ENCODE peak calls at places on chromosomes 3 and 15, in seven cellular contexts. One of them, this sample, is unnamed.

GRCh38 chr3:109930592-109930991 is 593.2 kb upstream of the DPPA4 start:
- DNase-seq in natural killer cell: no peak
- DNase-seq in body of pancreas: no peak
- DNase-seq in uterus: no peak
- DNase-seq in nucleus accumbens: no peak
- DNase-seq in lower lobe of right lung: no peak
- DNase-seq in T-helper 9 cell: no peak
- DNase-seq in this sample: no peak

GRCh38 chr3:78427303-78427702 is 1340.5 kb downstream of the ROBO1 start:
- DNase-seq in body of pancreas: no peak
- DNase-seq in T-helper 9 cell: no peak
- DNase-seq in lower lobe of right lung: no peak
- DNase-seq in natural killer cell: no peak
- DNase-seq in uterus: no peak
- DNase-seq in nucleus accumbens: no peak
- DNase-seq in this sample: no peak

GRCh38 chr3:109171479-109171878 is 35.0 kb downstream of the C3orf85 start:
- DNase-seq in lower lobe of right lung: no peak
- DNase-seq in uterus: no peak
- DNase-seq in T-helper 9 cell: no peak
- DNase-seq in natural killer cell: no peak
- DNase-seq in body of pancreas: no peak
- DNase-seq in nucleus accumbens: no peak
- DNase-seq in this sample: no peak

GRCh38 chr15:68843425-68844311 is 23.0 kb upstream of the ANP32A start:
- DNase-seq in lower lobe of right lung: peak; percentile 52
- DNase-seq in body of pancreas: peak; percentile 39
- DNase-seq in T-helper 9 cell: peak; percentile 13
- DNase-seq in natural killer cell: peak; percentile 33
- DNase-seq in nucleus accumbens: no peak
- DNase-seq in uterus: no peak
- DNase-seq in this sample: no peak

GRCh38 chr15:38996111-38996541 is 431.5 kb upstream of the RASGRP1 start:
- DNase-seq in body of pancreas: no peak
- DNase-seq in lower lobe of right lung: no peak
- DNase-seq in T-helper 9 cell: no peak
- DNase-seq in natural killer cell: no peak
- DNase-seq in nucleus accumbens: no peak
- DNase-seq in uterus: no peak
- DNase-seq in this sample: no peak

GRCh38 chr3:45760878-45761711 is 35.2 kb downstream of the SLC6A20 start:
- DNase-seq in T-helper 9 cell: peak; percentile 18
- DNase-seq in uterus: peak; percentile 58
- DNase-seq in lower lobe of right lung: no peak
- DNase-seq in natural killer cell: peak; percentile 33
- DNase-seq in body of pancreas: peak; percentile 62
- DNase-seq in nucleus accumbens: no peak
- DNase-seq in this sample: peak; percentile 72

GRCh38 chr3:188083011-188083410 is 70.9 kb upstream of the LPP start:
- DNase-seq in body of pancreas: no peak
- DNase-seq in natural killer cell: no peak
- DNase-seq in lower lobe of right lung: no peak
- DNase-seq in T-helper 9 cell: no peak
- DNase-seq in nucleus accumbens: no peak
- DNase-seq in uterus: no peak
- DNase-seq in this sample: no peak

GRCh38 chr3:60323180-60323579 is 928.1 kb downstream of the FHIT start:
- DNase-seq in lower lobe of right lung: no peak
- DNase-seq in body of pancreas: no peak
- DNase-seq in nucleus accumbens: no peak
- DNase-seq in uterus: no peak
- DNase-seq in natural killer cell: no peak
- DNase-seq in T-helper 9 cell: no peak
- DNase-seq in this sample: no peak

GRCh38 chr15:57149196-57149595 is 227.1 kb upstream of the CGNL1 start:
- DNase-seq in natural killer cell: no peak
- DNase-seq in uterus: no peak
- DNase-seq in lower lobe of right lung: no peak
- DNase-seq in nucleus accumbens: no peak
- DNase-seq in T-helper 9 cell: no peak
- DNase-seq in body of pancreas: no peak
- DNase-seq in this sample: no peak

GRCh38 chr3:129793356-129793755 is 100.2 kb downstream of the TMCC1 start:
- DNase-seq in body of pancreas: no peak
- DNase-seq in nucleus accumbens: no peak
- DNase-seq in T-helper 9 cell: no peak
- DNase-seq in lower lobe of right lung: no peak
- DNase-seq in natural killer cell: no peak
- DNase-seq in uterus: no peak
- DNase-seq in this sample: no peak

GRCh38 chr15:32993285-32993684 is 201.2 kb downstream of the FMN1 start:
- DNase-seq in body of pancreas: no peak
- DNase-seq in uterus: no peak
- DNase-seq in nucleus accumbens: no peak
- DNase-seq in lower lobe of right lung: no peak
- DNase-seq in natural killer cell: no peak
- DNase-seq in T-helper 9 cell: no peak
- DNase-seq in this sample: no peak

GRCh38 chr15:97959738-97960363 is 652 bp upstream of the ARRDC4 start:
- DNase-seq in body of pancreas: no peak
- DNase-seq in T-helper 9 cell: no peak
- DNase-seq in lower lobe of right lung: no peak
- DNase-seq in natural killer cell: no peak
- DNase-seq in uterus: no peak
- DNase-seq in nucleus accumbens: no peak
- DNase-seq in this sample: no peak

GRCh38 chr3:76065975-76066374 is 280.6 kb upstream of the ZNF717 start:
- DNase-seq in uterus: no peak
- DNase-seq in lower lobe of right lung: no peak
- DNase-seq in natural killer cell: no peak
- DNase-seq in T-helper 9 cell: no peak
- DNase-seq in body of pancreas: no peak
- DNase-seq in nucleus accumbens: no peak
- DNase-seq in this sample: no peak

GRCh38 chr3:49471856-49472495 is 1.9 kb downstream of the DAG1 start:
- DNase-seq in T-helper 9 cell: no peak
- DNase-seq in natural killer cell: no peak
- DNase-seq in nucleus accumbens: no peak
- DNase-seq in uterus: no peak
- DNase-seq in body of pancreas: no peak
- DNase-seq in lower lobe of right lung: no peak
- DNase-seq in this sample: no peak

GRCh38 chr3:66572938-66573710 is 72.3 kb upstream of the LRIG1 start:
- DNase-seq in uterus: no peak
- DNase-seq in lower lobe of right lung: no peak
- DNase-seq in natural killer cell: no peak
- DNase-seq in nucleus accumbens: no peak
- DNase-seq in T-helper 9 cell: peak; percentile 4
- DNase-seq in body of pancreas: peak; percentile 14
- DNase-seq in this sample: no peak

GRCh38 chr3:32106929-32107362 is 526 bp downstream of the GPD1L start:
- DNase-seq in nucleus accumbens: no peak
- DNase-seq in uterus: peak; percentile 26
- DNase-seq in lower lobe of right lung: peak; percentile 89
- DNase-seq in T-helper 9 cell: no peak
- DNase-seq in body of pancreas: peak; percentile 78
- DNase-seq in natural killer cell: peak; percentile 18
- DNase-seq in this sample: no peak

GRCh38 chr3:94360982-94361381 is 298.1 kb downstream of the NSUN3 start:
- DNase-seq in body of pancreas: peak; percentile 49
- DNase-seq in nucleus accumbens: no peak
- DNase-seq in natural killer cell: no peak
- DNase-seq in uterus: peak; percentile 48
- DNase-seq in T-helper 9 cell: no peak
- DNase-seq in lower lobe of right lung: no peak
- DNase-seq in this sample: no peak

GRCh38 chr3:112755845-112756671 is 90.6 kb downstream of the CD200R1L start:
- DNase-seq in natural killer cell: no peak
- DNase-seq in nucleus accumbens: no peak
- DNase-seq in uterus: no peak
- DNase-seq in body of pancreas: no peak
- DNase-seq in T-helper 9 cell: no peak
- DNase-seq in lower lobe of right lung: no peak
- DNase-seq in this sample: no peak

GRCh38 chr3:160755776-160756304 is at the start of gene PPM1L:
- DNase-seq in body of pancreas: peak; percentile 69
- DNase-seq in nucleus accumbens: peak; percentile 60
- DNase-seq in natural killer cell: no peak
- DNase-seq in T-helper 9 cell: peak; percentile 51
- DNase-seq in uterus: peak; percentile 56
- DNase-seq in lower lobe of right lung: peak; percentile 82
- DNase-seq in this sample: peak; percentile 24

GRCh38 chr15:59688383-59688887 is 685 bp downstream of the BNIP2 start:
- DNase-seq in lower lobe of right lung: no peak
- DNase-seq in body of pancreas: no peak
- DNase-seq in uterus: no peak
- DNase-seq in natural killer cell: peak; percentile 18
- DNase-seq in nucleus accumbens: no peak
- DNase-seq in T-helper 9 cell: no peak
- DNase-seq in this sample: no peak

GRCh38 chr3:149977391-149977790 is 6.7 kb upstream of the PFN2 start:
- DNase-seq in body of pancreas: no peak
- DNase-seq in T-helper 9 cell: no peak
- DNase-seq in nucleus accumbens: no peak
- DNase-seq in natural killer cell: no peak
- DNase-seq in lower lobe of right lung: no peak
- DNase-seq in uterus: no peak
- DNase-seq in this sample: no peak

GRCh38 chr3:23778451-23778850 is 27.3 kb upstream of the UBE2E1 start:
- DNase-seq in lower lobe of right lung: no peak
- DNase-seq in nucleus accumbens: no peak
- DNase-seq in T-helper 9 cell: no peak
- DNase-seq in natural killer cell: no peak
- DNase-seq in uterus: no peak
- DNase-seq in body of pancreas: no peak
- DNase-seq in this sample: no peak

GRCh38 chr15:38474155-38474757 is 20.3 kb downstream of the FAM98B start:
- DNase-seq in uterus: no peak
- DNase-seq in body of pancreas: peak; percentile 14
- DNase-seq in natural killer cell: no peak
- DNase-seq in nucleus accumbens: no peak
- DNase-seq in lower lobe of right lung: no peak
- DNase-seq in T-helper 9 cell: peak; percentile 11
- DNase-seq in this sample: peak; percentile 9

GRCh38 chr3:71846189-71846588 is 61.2 kb upstream of the PROK2 start:
- DNase-seq in natural killer cell: no peak
- DNase-seq in nucleus accumbens: no peak
- DNase-seq in T-helper 9 cell: no peak
- DNase-seq in body of pancreas: no peak
- DNase-seq in lower lobe of right lung: no peak
- DNase-seq in uterus: no peak
- DNase-seq in this sample: no peak

GRCh38 chr3:180947761-180948390 is 35.4 kb downstream of the FXR1 start:
- DNase-seq in uterus: no peak
- DNase-seq in natural killer cell: no peak
- DNase-seq in T-helper 9 cell: no peak
- DNase-seq in body of pancreas: no peak
- DNase-seq in lower lobe of right lung: no peak
- DNase-seq in nucleus accumbens: no peak
- DNase-seq in this sample: peak; percentile 2

GRCh38 chr3:175413926-175414325 is 554.8 kb downstream of the NAALADL2 start:
- DNase-seq in lower lobe of right lung: no peak
- DNase-seq in T-helper 9 cell: no peak
- DNase-seq in body of pancreas: no peak
- DNase-seq in nucleus accumbens: no peak
- DNase-seq in uterus: no peak
- DNase-seq in natural killer cell: no peak
- DNase-seq in this sample: no peak

GRCh38 chr3:59660852-59661624 is 611.2 kb upstream of the CFAP20DC start:
- DNase-seq in body of pancreas: peak; percentile 10
- DNase-seq in uterus: no peak
- DNase-seq in T-helper 9 cell: no peak
- DNase-seq in natural killer cell: no peak
- DNase-seq in nucleus accumbens: peak; percentile 5
- DNase-seq in lower lobe of right lung: no peak
- DNase-seq in this sample: no peak

GRCh38 chr3:18438586-18438985 is 13.4 kb upstream of the SATB1 start:
- DNase-seq in T-helper 9 cell: peak; percentile 34
- DNase-seq in nucleus accumbens: no peak
- DNase-seq in natural killer cell: peak; percentile 20
- DNase-seq in lower lobe of right lung: no peak
- DNase-seq in body of pancreas: no peak
- DNase-seq in uterus: no peak
- DNase-seq in this sample: no peak

GRCh38 chr3:142886021-142886420 is 2.9 kb downstream of the PCOLCE2 start:
- DNase-seq in nucleus accumbens: no peak
- DNase-seq in uterus: no peak
- DNase-seq in body of pancreas: no peak
- DNase-seq in natural killer cell: no peak
- DNase-seq in T-helper 9 cell: no peak
- DNase-seq in lower lobe of right lung: no peak
- DNase-seq in this sample: no peak

GRCh38 chr3:15290731-15291130 is 41.7 kb downstream of the SH3BP5 start:
- DNase-seq in nucleus accumbens: no peak
- DNase-seq in body of pancreas: no peak
- DNase-seq in natural killer cell: no peak
- DNase-seq in uterus: no peak
- DNase-seq in lower lobe of right lung: no peak
- DNase-seq in T-helper 9 cell: no peak
- DNase-seq in this sample: no peak

GRCh38 chr15:41125950-41126642 is 10.0 kb upstream of the INO80 start:
- DNase-seq in lower lobe of right lung: no peak
- DNase-seq in body of pancreas: no peak
- DNase-seq in nucleus accumbens: no peak
- DNase-seq in natural killer cell: no peak
- DNase-seq in T-helper 9 cell: no peak
- DNase-seq in uterus: no peak
- DNase-seq in this sample: no peak

GRCh38 chr3:12004741-12005513 is 739 bp downstream of the SYN2 start:
- DNase-seq in nucleus accumbens: no peak
- DNase-seq in natural killer cell: no peak
- DNase-seq in body of pancreas: no peak
- DNase-seq in uterus: peak; percentile 13
- DNase-seq in T-helper 9 cell: no peak
- DNase-seq in lower lobe of right lung: peak; percentile 42
- DNase-seq in this sample: no peak

GRCh38 chr3:187737401-187738088 is 7.7 kb downstream of the BCL6 start:
- DNase-seq in natural killer cell: peak; percentile 51
- DNase-seq in T-helper 9 cell: no peak
- DNase-seq in body of pancreas: peak; percentile 68
- DNase-seq in uterus: peak; percentile 72
- DNase-seq in nucleus accumbens: no peak
- DNase-seq in lower lobe of right lung: peak; percentile 88
- DNase-seq in this sample: no peak

GRCh38 chr3:184655597-184655996 is 56.3 kb downstream of the MAGEF1 start:
- DNase-seq in nucleus accumbens: no peak
- DNase-seq in uterus: no peak
- DNase-seq in T-helper 9 cell: no peak
- DNase-seq in lower lobe of right lung: no peak
- DNase-seq in natural killer cell: no peak
- DNase-seq in body of pancreas: no peak
- DNase-seq in this sample: no peak

GRCh38 chr3:10170915-10171478 is 6.3 kb downstream of the IRAK2 start:
- DNase-seq in nucleus accumbens: no peak
- DNase-seq in body of pancreas: no peak
- DNase-seq in T-helper 9 cell: no peak
- DNase-seq in natural killer cell: no peak
- DNase-seq in lower lobe of right lung: no peak
- DNase-seq in uterus: no peak
- DNase-seq in this sample: no peak

GRCh38 chr3:38528457-38528856 is 32.3 kb downstream of the EXOG start:
- DNase-seq in T-helper 9 cell: no peak
- DNase-seq in uterus: no peak
- DNase-seq in natural killer cell: no peak
- DNase-seq in lower lobe of right lung: no peak
- DNase-seq in nucleus accumbens: no peak
- DNase-seq in body of pancreas: no peak
- DNase-seq in this sample: no peak

This sample was measured in GM19239.